ENCODE peak calls at places on chromosomes 6 and 20, in ten cellular contexts. X is neuronal stem cell, C is fibroblast of lung, L is IMR-90, B is SK-N-SH, Q is endothelial cell of umbilical vein, Y is neural progenitor cell, D is GM23248, F is mammary epithelial cell, J is H9. T is an unnamed sample. For H3K4me1, the result is how much of the 10 kb centered on the place peaks cover.

GRCh38 chr20:57513199-57513598 is 11.7 kb downstream of the CTCFL start:
- DNase-seq in C (no peak), X (no peak), L (peak), F (peak), D (peak), Y (no peak), B (no peak), J (no peak), Q (no peak), T (no peak)

GRCh38 chr6:106927531-106928398 is 46.8 kb downstream of the CD24 start:
- DNase-seq in J (peak), Q (peak), F (peak), Y (peak), C (peak), D (peak), B (no peak), L (peak), X (peak), T (peak)

GRCh38 chr6:105282801-105283585 is 103.2 kb upstream of the POPDC3 start:
- DNase-seq in L (no peak), X (no peak), B (peak), C (no peak), Q (no peak), F (no peak), D (no peak), J (no peak), Y (no peak), T (no peak)

GRCh38 chr20:11881453-11881852 is 36.2 kb upstream of the BTBD3 start:
- DNase-seq in Q (no peak), B (no peak), F (no peak), D (no peak), C (no peak), J (no peak), Y (no peak), X (no peak), L (peak), T (no peak)

GRCh38 chr6:158002951-158003853 is 21.5 kb downstream of the SYNJ2 start:
- DNase-seq in D (peak), C (peak), F (peak), Q (peak), L (peak), J (no peak), X (no peak), B (no peak), Y (peak), T (peak)

GRCh38 chr6:89934685-89935366 is 40.6 kb downstream of the GJA10 start:
- DNase-seq in Y (peak), C (no peak), X (no peak), D (no peak), Q (no peak), J (no peak), L (no peak), F (no peak), B (peak), T (no peak)

GRCh38 chr20:391041-391711 is 10.6 kb downstream of the TRIB3 start:
- DNase-seq in X (no peak), Y (no peak), D (no peak), C (no peak), L (no peak), Q (no peak), F (no peak), B (no peak), J (no peak), T (no peak)

GRCh38 chr6:137093183-137094069 is 48.7 kb upstream of the IL20RA start:
- DNase-seq in J (no peak), B (no peak), Y (no peak), C (no peak), X (no peak), F (no peak), Q (no peak), D (no peak), L (no peak), T (no peak)

GRCh38 chr6:159720708-159721107 is 6.6 kb upstream of the WTAP start:
- DNase-seq in Y (peak), F (peak), L (no peak), D (peak), Q (peak), X (peak), J (no peak), C (no peak), B (peak), T (peak)

GRCh38 chr6:22437665-22438064 is 131.7 kb upstream of the HDGFL1 start:
- DNase-seq in L (peak), X (no peak), Q (no peak), C (peak), F (peak), B (no peak), Y (no peak), D (no peak), J (no peak), T (no peak)

GRCh38 chr6:8137529-8137939 is 35.2 kb upstream of the EEF1E1 start:
- DNase-seq in L (no peak), Y (no peak), C (no peak), J (no peak), F (no peak), Q (no peak), X (no peak), D (no peak), B (no peak), T (no peak)

GRCh38 chr6:111478749-111479148 is 4.3 kb downstream of the REV3L start:
- DNase-seq in F (peak), Y (peak), C (peak), Q (peak), L (peak), B (no peak), J (no peak), D (peak), X (peak), T (peak)

GRCh38 chr6:87698618-87699017 is 3.4 kb downstream of the AKIRIN2 start:
- DNase-seq in L (peak), X (no peak), Y (peak), Q (peak), C (peak), F (no peak), D (peak), B (no peak), J (no peak), T (no peak)

GRCh38 chr6:79797912-79798311 is 149.4 kb downstream of the ELOVL4 start:
- DNase-seq in F (no peak), X (no peak), D (no peak), L (no peak), C (no peak), Q (no peak), Y (no peak), J (no peak), B (no peak), T (no peak)

GRCh38 chr6:112163295-112164257 is 76.2 kb downstream of the FAM229B start:
- DNase-seq in X (peak), Q (no peak), B (peak), F (peak), C (peak), J (peak), D (peak), Y (peak), L (peak), T (peak)

GRCh38 chr6:136446579-136447182 is 103.5 kb downstream of the MAP7 start:
- DNase-seq in D (peak), L (peak), C (peak), X (no peak), B (no peak), Q (no peak), J (no peak), F (no peak), Y (no peak), T (no peak)

GRCh38 chr20:35093245-35093884 is 758 bp upstream of the TRPC4AP start:
- DNase-seq in B (no peak), X (no peak), J (no peak), L (peak), D (peak), Q (peak), F (peak), C (peak), Y (no peak), T (no peak)

GRCh38 chr20:57407541-57407956 is 16.4 kb downstream of the RBM38 start:
- DNase-seq in D (no peak), J (no peak), L (no peak), C (no peak), Q (no peak), B (no peak), Y (no peak), X (no peak), F (no peak), T (no peak)

GRCh38 chr20:17205261-17205660 is 21.6 kb upstream of the PCSK2 start:
- DNase-seq in D (no peak), J (no peak), Y (no peak), C (no peak), F (no peak), Q (no peak), B (no peak), X (no peak), L (no peak), T (no peak)

GRCh38 chr20:18267815-18268214 is 20.5 kb upstream of the ZNF133 start:
- DNase-seq in F (no peak), B (no peak), X (peak), C (no peak), J (no peak), Y (peak), Q (peak), D (no peak), L (no peak), T (no peak)

GRCh38 chr6:158040051-158040803 is 58.6 kb downstream of the SYNJ2 start:
- DNase-seq in Q (peak), X (no peak), J (no peak), L (peak), F (peak), Y (no peak), D (peak), C (peak), B (peak), T (peak)

GRCh38 chr20:58649288-58650180 is 1.5 kb upstream of the STX16 start:
- DNase-seq in B (no peak), Q (no peak), F (no peak), D (no peak), X (peak), Y (peak), J (no peak), C (no peak), L (no peak), T (no peak)

GRCh38 chr6:142732790-142733189 is 212.2 kb downstream of the HIVEP2 start:
- DNase-seq in C (no peak), F (no peak), X (no peak), Y (no peak), L (no peak), Q (no peak), B (no peak), D (no peak), J (no peak), T (no peak)

GRCh38 chr6:44388876-44389275 is 1.4 kb downstream of the CDC5L start:
- DNase-seq in C (no peak), Y (no peak), D (no peak), J (no peak), B (no peak), X (no peak), F (peak), Q (no peak), L (no peak), T (no peak)

GRCh38 chr6:3355358-3356055 is 96.8 kb downstream of the PSMG4 start:
- DNase-seq in B (no peak), L (no peak), J (no peak), F (no peak), Q (peak), C (no peak), X (peak), Y (peak), D (peak), T (peak)

GRCh38 chr20:1178623-1179022 is 6.2 kb downstream of the TMEM74B start:
- DNase-seq in C (no peak), L (no peak), Y (no peak), F (no peak), Q (no peak), D (no peak), X (no peak), B (no peak), J (no peak), T (no peak)

GRCh38 chr20:50138479-50139393 is 14.8 kb downstream of the PEDS1 start:
- DNase-seq in Q (no peak), X (no peak), Y (no peak), L (no peak), J (peak), F (peak), D (no peak), C (no peak), B (no peak), T (no peak)

GRCh38 chr20:44537993-44538392 is 16.1 kb upstream of the SERINC3 start:
- DNase-seq in Q (no peak), B (no peak), X (no peak), L (peak), D (no peak), J (no peak), C (no peak), Y (no peak), F (no peak), T (no peak)
- H3K4me1 ChIP-seq in Q (under half), B (under half), X (under half), L (under half), D (under half), J (under half), C (under half), Y (under half), F (under half), T (under half)

GRCh38 chr20:63505281-63505680 is 6.4 kb upstream of the EEF1A2 start:
- DNase-seq in D (no peak), F (no peak), Q (no peak), J (no peak), X (no peak), B (no peak), C (no peak), Y (no peak), L (no peak), T (no peak)

GRCh38 chr20:63505723-63506122 is 6.8 kb upstream of the EEF1A2 start:
- DNase-seq in L (no peak), Q (no peak), F (no peak), B (no peak), J (no peak), X (no peak), D (no peak), Y (no peak), C (no peak), T (no peak)

GRCh38 chr20:63508072-63508768 is 9.3 kb upstream of the EEF1A2 start:
- DNase-seq in L (no peak), B (no peak), J (no peak), F (no peak), D (no peak), X (no peak), C (no peak), Y (no peak), Q (no peak), T (no peak)

GRCh38 chr20:63509088-63509564 is 10.2 kb upstream of the EEF1A2 start:
- DNase-seq in Y (no peak), Q (no peak), F (no peak), D (peak), L (peak), X (no peak), C (no peak), B (no peak), J (no peak), T (no peak)

GRCh38 chr20:63507083-63507743 is 8.3 kb upstream of the EEF1A2 start:
- DNase-seq in B (no peak), X (no peak), C (no peak), F (no peak), Q (no peak), D (no peak), Y (no peak), J (no peak), L (no peak), T (no peak)
- H3K9ac ChIP-seq in B (no peak), X (no peak), C (no peak), F (no peak), Q (no peak), D (no peak), Y (no peak), J (no peak), L (no peak), T (no peak)

GRCh38 chr6:36327226-36328009 is 9.3 kb downstream of the BNIP5 start:
- DNase-seq in B (no peak), Y (no peak), C (no peak), L (no peak), Q (no peak), F (no peak), X (no peak), D (no peak), J (peak), T (no peak)
- H3K4me1 ChIP-seq in B (under half), Y (under half), C (under half), L (under half), Q (under half), F (under half), X (under half), D (under half), J (under half), T (under half)

GRCh38 chr6:166167801-166168615 is at the start of gene TBXT:
- DNase-seq in Q (no peak), J (peak), L (no peak), B (no peak), F (peak), X (no peak), Y (peak), D (no peak), C (peak), T (no peak)

GRCh38 chr6:166165558-166166313 is 1.9 kb downstream of the TBXT start:
- DNase-seq in C (no peak), Y (no peak), J (no peak), X (no peak), D (no peak), L (no peak), F (no peak), Q (no peak), B (no peak), T (no peak)

GRCh38 chr6:166168616-166169548 is 1.2 kb upstream of the TBXT start:
- DNase-seq in J (no peak), C (no peak), L (no peak), X (no peak), D (no peak), F (no peak), B (no peak), Q (no peak), Y (peak), T (no peak)

GRCh38 chr6:166167258-166167731 is 356 bp downstream of the TBXT start:
- DNase-seq in X (no peak), Y (peak), C (no peak), J (peak), B (no peak), F (no peak), D (no peak), Q (no peak), L (no peak), T (no peak)

DNA sequence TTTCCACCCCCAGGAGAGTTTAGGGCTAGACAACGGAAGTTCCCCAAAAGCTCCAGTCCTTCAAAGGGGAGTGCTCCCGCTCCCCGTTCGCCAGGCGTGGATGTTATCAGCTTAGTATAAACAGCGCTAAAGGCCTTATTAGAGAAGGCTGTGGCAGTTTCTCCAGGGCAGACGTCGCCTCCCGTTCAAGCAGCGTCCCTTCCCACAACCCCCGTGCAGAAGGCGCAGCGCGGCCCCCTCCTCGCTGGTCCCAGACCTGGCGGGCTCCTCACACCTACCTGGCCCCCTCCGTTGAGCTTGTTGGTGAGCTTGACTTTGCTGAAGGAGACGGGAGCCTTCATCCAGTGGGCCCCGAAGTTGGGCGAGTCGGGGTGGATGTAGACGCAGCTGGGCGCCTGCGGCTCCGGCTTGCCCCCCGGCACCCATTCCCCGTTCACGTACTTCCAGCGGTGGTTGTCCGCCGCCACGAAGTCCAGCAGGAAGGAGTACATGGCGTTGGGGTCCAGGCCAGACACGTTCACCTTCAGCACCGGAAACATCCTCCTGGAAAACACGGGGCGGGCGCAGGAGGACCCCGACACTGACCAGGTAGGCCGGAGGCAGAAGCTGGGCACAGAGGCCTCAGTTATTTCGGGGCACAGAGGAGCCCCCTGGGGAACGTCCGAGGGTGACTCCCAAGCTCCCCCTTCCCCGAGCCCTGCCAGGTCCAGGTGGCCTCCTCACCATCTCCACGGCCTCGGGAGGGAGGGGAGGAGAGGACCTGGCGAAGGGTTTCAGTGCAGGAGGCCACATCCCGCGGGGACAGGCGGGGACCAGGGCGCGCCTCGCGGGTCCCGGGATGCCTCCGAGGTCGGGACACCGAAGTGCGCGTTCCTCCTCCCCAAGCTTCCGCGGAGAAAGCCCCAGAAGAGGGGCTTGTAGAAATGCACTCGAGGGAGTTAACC is 1.1 kb downstream of the TBXT start:
- DNase-seq in X (no peak), Q (no peak), L (no peak), B (no peak), F (no peak), D (no peak), Y (peak), J (no peak), C (no peak), T (no peak)
- H3K9ac ChIP-seq in X (no peak), Q (no peak), L (no peak), B (no peak), F (no peak), D (no peak), Y (no peak), J (no peak), C (no peak), T (no peak)

DNA sequence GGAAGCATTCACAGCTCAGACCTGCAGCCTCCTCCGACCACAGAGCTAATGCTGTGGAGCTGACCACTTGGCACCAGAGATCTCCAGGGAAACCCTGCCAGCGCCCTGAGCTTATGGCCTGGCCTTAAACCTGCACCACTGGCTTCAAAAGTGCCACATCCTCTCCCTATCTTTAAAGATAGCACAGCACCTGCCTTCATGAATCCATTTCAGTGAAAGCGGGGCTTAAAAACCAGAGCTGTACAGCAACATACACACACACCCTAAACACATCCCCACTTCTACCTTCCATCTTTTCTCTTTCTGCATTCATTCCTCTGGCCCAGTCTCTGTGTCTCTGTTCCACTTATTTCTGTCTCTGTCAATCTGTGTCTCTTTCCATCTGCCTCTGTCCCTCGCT is 59.8 kb upstream of the CCDC167 start:
- DNase-seq in Y (no peak), Q (no peak), C (no peak), J (no peak), D (no peak), F (no peak), B (no peak), L (no peak), X (no peak), T (no peak)
- H3K4me1 ChIP-seq in Y (half or more), Q (under half), C (under half), J (under half), D (under half), F (under half), B (under half), L (under half), X (under half), T (under half)

DNA sequence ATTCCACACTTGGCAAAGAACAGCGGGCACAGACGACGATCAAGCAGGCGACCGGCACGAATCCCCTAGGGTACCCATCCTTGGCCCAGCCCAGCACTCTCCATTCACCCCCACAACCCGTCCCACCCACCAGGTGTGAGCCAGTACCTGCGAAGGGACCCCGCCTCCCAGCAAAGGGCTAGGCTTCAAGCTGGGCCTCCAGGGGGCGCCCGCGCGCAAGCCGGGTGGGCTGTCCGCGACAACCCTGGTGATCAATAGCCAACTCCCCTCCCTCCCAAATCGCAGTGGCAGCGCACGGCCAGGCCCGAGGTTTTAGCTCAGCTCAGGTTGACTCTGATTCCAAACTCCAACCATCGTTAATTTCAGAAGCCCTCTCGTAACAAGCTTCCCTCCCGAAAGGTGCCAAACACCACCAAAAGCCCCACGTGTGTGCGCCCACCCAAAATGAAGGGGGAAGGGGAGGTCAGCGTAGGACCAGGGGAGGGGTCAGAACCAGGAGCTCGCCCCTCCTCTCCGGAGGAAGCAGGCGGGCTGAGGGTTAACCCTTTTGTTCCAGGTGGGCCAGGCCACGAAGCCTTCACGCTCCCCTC is 2.1 kb downstream of the SALL4 start:
- DNase-seq in D (peak), Q (peak), C (peak), J (peak), B (peak), L (no peak), F (peak), Y (peak), X (peak), T (peak)
- H3K9ac ChIP-seq in D (no peak), Q (peak), C (no peak), J (peak), B (no peak), L (peak), F (no peak), Y (no peak), X (peak), T (peak)

GRCh38 chr6:15341311-15341710 is 95.4 kb downstream of the JARID2 start:
- DNase-seq in L (no peak), C (peak), J (no peak), Q (no peak), X (no peak), F (peak), Y (no peak), B (no peak), D (peak), T (no peak)

GRCh38 chr6:15344186-15344506 is 98.3 kb downstream of the JARID2 start:
- DNase-seq in D (no peak), F (no peak), Y (no peak), Q (no peak), B (no peak), X (no peak), J (no peak), L (no peak), C (no peak), T (no peak)

GRCh38 chr6:15342114-15342513 is 96.2 kb downstream of the JARID2 start:
- DNase-seq in Q (no peak), J (no peak), C (no peak), L (no peak), Y (peak), B (no peak), F (no peak), X (no peak), D (no peak), T (no peak)

GRCh38 chr6:15344831-15345230 is 99.0 kb downstream of the JARID2 start:
- DNase-seq in X (no peak), Q (no peak), B (no peak), J (no peak), L (no peak), C (no peak), F (no peak), D (no peak), Y (no peak), T (no peak)

GRCh38 chr6:15343490-15344185 is 97.8 kb downstream of the JARID2 start:
- DNase-seq in L (no peak), Y (no peak), X (no peak), Q (no peak), B (peak), F (no peak), C (no peak), J (no peak), D (no peak), T (no peak)
- H3K4me1 ChIP-seq in L (under half), Y (under half), X (under half), Q (under half), B (under half), F (under half), C (under half), J (under half), D (under half), T (under half)

T was measured in trophoblast cell.